ENCODE peak calls at places on chromosomes 6 and 20, in seven cellular contexts. E is sigmoid colon, Y is endothelial cell, K is psoas muscle, O is AG10803, U is GM20000, R is Peyer's patch. N is an unnamed sample.

GRCh38 chr6:85126448-85127178 is 323.3 kb upstream of the NT5E start:
- DNase-seq in R (no peak), Y (peak), U (peak), K (peak), O (peak), E (no peak), N (peak)

GRCh38 chr6:111832833-111833418 is 40.3 kb downstream of the FYN start:
- DNase-seq in U (peak), E (no peak), O (peak), K (no peak), Y (no peak), R (no peak), N (no peak)

GRCh38 chr6:157513004-157513603 is 132.1 kb downstream of the ZDHHC14 start:
- DNase-seq in R (no peak), E (no peak), U (no peak), K (no peak), O (no peak), Y (no peak), N (no peak)

GRCh38 chr20:18258126-18258860 is 30.0 kb upstream of the ZNF133 start:
- DNase-seq in U (no peak), K (no peak), O (no peak), Y (no peak), E (no peak), R (no peak), N (peak)

GRCh38 chr20:53309515-53309914 is 284.1 kb downstream of the ZNF217 start:
- DNase-seq in O (no peak), E (no peak), K (no peak), U (no peak), Y (no peak), R (no peak), N (no peak)

GRCh38 chr6:152267967-152268845 is 369.0 kb downstream of the SYNE1 start:
- DNase-seq in O (no peak), Y (peak), U (peak), E (no peak), R (no peak), K (no peak), N (no peak)

GRCh38 chr6:167827588-167828324 is 1.0 kb downstream of the AFDN start:
- DNase-seq in Y (peak), K (peak), E (peak), U (peak), R (peak), O (peak), N (peak)

GRCh38 chr6:168154263-168154917 is 75.4 kb upstream of the FRMD1 start:
- DNase-seq in E (peak), R (no peak), Y (no peak), U (no peak), O (no peak), K (no peak), N (no peak)

GRCh38 chr6:34276191-34276590 is 27.4 kb upstream of the SMIM29 start:
- DNase-seq in O (no peak), Y (no peak), R (no peak), U (no peak), K (no peak), E (no peak), N (no peak)

GRCh38 chr6:34275128-34275804 is 26.5 kb upstream of the SMIM29 start:
- DNase-seq in K (no peak), O (no peak), E (no peak), U (peak), R (no peak), Y (no peak), N (no peak)

GRCh38 chr6:34274129-34274528 is 25.3 kb upstream of the SMIM29 start:
- DNase-seq in E (no peak), Y (no peak), O (no peak), U (no peak), K (no peak), R (no peak), N (no peak)

GRCh38 chr6:34273242-34273805 is 24.5 kb upstream of the SMIM29 start:
- DNase-seq in O (peak), U (peak), Y (peak), R (no peak), K (peak), E (no peak), N (no peak)

DNA sequence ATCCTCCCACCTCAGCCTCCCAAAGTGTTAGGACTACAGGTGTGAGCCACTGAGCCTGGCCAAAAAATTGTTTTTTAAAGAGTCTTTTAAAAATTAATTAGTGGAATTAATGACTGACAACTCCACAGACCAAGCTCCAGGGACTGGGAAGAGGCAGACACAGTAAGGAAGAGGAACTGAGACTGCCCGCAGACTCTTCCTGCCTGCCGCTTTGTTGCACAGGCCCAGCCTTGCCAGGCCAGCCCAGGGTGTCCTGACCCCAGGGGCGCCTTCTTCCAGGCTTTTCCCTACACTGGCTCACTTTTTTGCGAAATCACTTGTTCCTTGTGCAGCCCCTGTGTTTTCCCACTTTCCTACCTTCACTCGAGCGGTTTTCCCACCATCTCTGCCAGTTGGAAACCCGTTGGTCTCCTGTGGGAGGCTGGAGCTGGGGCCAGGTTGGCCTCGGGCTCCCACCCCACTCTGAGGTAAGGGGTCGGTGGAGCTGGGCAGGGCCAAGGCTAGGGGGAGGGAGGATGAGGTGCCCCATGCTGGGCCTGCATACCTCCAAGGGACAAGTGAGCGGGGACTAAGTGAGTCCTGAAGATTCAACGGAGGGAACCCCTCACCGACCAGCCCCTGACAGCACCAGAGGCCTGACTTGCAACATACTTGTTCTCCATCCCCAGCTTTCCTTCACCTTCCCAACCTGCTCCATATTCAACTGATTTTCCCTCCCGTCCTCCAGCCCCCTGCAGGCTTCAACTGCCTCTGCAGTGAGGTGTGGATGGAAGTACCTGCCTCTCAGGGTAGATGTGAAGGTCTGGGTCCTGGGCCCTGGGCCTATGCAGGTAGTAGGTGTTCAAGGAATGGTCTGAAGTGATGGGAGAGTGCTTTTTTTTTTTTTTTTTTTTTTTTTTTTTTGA is 23.5 kb upstream of the SMIM29 start:
- DNase-seq in R (no peak), U (peak), K (no peak), O (no peak), E (no peak), Y (peak), N (no peak)
- TF ChIP-seq CTCF in R (no peak), U (no peak), K (no peak), O (no peak), E (no peak), Y (no peak), N (peak)

DNA sequence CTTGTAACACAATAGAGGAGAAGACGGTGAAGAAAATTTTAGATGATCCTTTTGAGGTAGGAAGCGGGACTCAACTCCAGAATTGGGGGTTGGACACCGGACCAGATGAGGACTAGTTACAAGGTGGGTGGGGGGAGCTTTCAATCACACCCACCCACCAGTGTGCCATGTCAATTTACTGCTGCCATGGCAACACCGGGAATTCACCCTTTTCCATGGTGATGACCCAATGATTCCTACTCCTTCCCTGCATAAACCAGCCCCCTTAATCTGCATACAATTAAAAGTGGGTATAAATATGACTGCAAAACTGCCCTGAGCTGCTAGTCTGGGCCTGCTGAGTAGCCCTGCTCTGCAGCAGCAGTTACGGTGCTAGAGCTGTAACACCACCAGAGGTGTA is 14.7 kb downstream of the RAD21L1 start:
- DNase-seq in Y (no peak), O (no peak), R (no peak), K (no peak), U (no peak), E (no peak), N (no peak)
- TF ChIP-seq CTCF in Y (no peak), O (no peak), R (no peak), K (no peak), U (no peak), E (no peak), N (no peak)

DNA sequence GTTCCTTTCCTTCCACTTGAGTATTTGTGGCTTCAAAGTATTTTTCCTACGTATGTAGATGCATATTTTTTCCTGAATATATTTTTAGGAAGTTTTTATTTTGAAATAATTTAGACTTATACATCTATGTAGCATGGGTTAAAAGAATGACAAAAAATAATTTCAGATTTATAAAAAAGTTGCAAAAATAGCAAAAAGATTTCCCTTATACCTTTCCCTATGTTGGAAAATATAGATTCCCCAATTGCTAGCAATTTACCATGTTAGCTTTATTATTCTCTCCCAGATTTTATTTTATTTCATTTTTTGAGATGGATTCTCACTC is 69.8 kb downstream of the SCAND1 start:
- DNase-seq in U (no peak), O (no peak), E (no peak), Y (no peak), R (no peak), K (no peak), N (no peak)
- TF ChIP-seq CTCF in U (no peak), O (no peak), E (no peak), Y (no peak), R (no peak), K (no peak), N (peak)

GRCh38 chr6:20210158-20210557 is 2.1 kb downstream of the MBOAT1 start:
- DNase-seq in R (no peak), O (no peak), E (no peak), K (no peak), Y (no peak), U (no peak), N (no peak)

GRCh38 chr6:20211037-20211940 is 980 bp downstream of the MBOAT1 start:
- DNase-seq in E (no peak), R (no peak), Y (no peak), O (no peak), U (peak), K (no peak), N (peak)

GRCh38 chr6:20213271-20213798 is 1.1 kb upstream of the MBOAT1 start:
- DNase-seq in R (no peak), E (no peak), U (no peak), O (peak), K (no peak), Y (no peak), N (no peak)

GRCh38 chr6:20211941-20212391 is 303 bp downstream of the MBOAT1 start:
- DNase-seq in K (no peak), E (no peak), O (peak), R (peak), Y (peak), U (peak), N (no peak)

GRCh38 chr6:20212392-20213111 is at the start of gene MBOAT1:
- DNase-seq in R (peak), O (peak), K (peak), U (peak), E (peak), Y (peak), N (peak)
- TF ChIP-seq CTCF in R (peak), O (peak), K (no peak), U (no peak), E (no peak), Y (no peak), N (peak)